ENCODE peak calls at places on chromosomes 4 and X, in nine cellular contexts. F, I, T, E, L, D, Z, Q and G are unnamed samples. For H3K9me3, the result is how much of the 10 kb centered on the place peaks cover.

GRCh38 chr4:75831856-75832405 is 70.3 kb downstream of the PPEF2 start:
- DNase-seq in Q (no peak), T (no peak), Z (no peak), L (no peak), F (no peak), E (no peak), I (peak), D (no peak), G (no peak)

GRCh38 chr4:176319237-176319703 is 496 bp upstream of the SPCS3 start:
- DNase-seq in Q (no peak), D (no peak), E (no peak), F (no peak), T (no peak), I (no peak), L (no peak), Z (no peak), G (no peak)

GRCh38 chr4:40992472-40993298 is 221.7 kb downstream of the APBB2 start:
- DNase-seq in F (peak), I (no peak), E (no peak), Z (peak), L (peak), Q (no peak), D (peak), T (no peak), G (no peak)

GRCh38 chr4:1080961-1081688 is 32.2 kb downstream of the RNF212 start:
- DNase-seq in T (no peak), D (no peak), E (no peak), Z (no peak), I (peak), L (peak), F (peak), Q (no peak), G (no peak)

GRCh38 chrX:109274806-109275205 is 207.1 kb downstream of the GUCY2F start:
- DNase-seq in E (no peak), I (no peak), L (no peak), T (no peak), D (no peak), Z (no peak), Q (no peak), F (no peak), G (no peak)

GRCh38 chr4:82017680-82018079 is 356.1 kb downstream of the HNRNPD start:
- DNase-seq in D (peak), Z (no peak), L (peak), E (no peak), Q (no peak), F (peak), T (no peak), I (no peak), G (no peak)

GRCh38 chr4:134018845-134019244 is 182.7 kb downstream of the PABPC4L start:
- DNase-seq in F (no peak), Q (no peak), Z (no peak), D (no peak), T (no peak), I (no peak), L (peak), E (no peak), G (no peak)

GRCh38 chrX:119155416-119156035 is 27.9 kb upstream of the KIAA1210 start:
- DNase-seq in Q (peak), L (peak), I (no peak), T (no peak), Z (no peak), E (no peak), F (peak), D (no peak), G (no peak)

GRCh38 chr4:68490826-68491457 is 43.7 kb downstream of the TMPRSS11E start:
- DNase-seq in T (no peak), L (no peak), Z (no peak), I (no peak), Q (no peak), E (no peak), F (peak), D (no peak), G (no peak)

GRCh38 chrX:42902513-42902912 is 124.5 kb upstream of the PPP1R2C start:
- DNase-seq in F (no peak), I (no peak), D (no peak), T (no peak), Z (no peak), L (no peak), E (no peak), Q (no peak), G (no peak)

GRCh38 chr4:54320826-54321320 is 91.8 kb downstream of the PDGFRA start:
- DNase-seq in F (no peak), T (no peak), E (no peak), D (no peak), I (no peak), Z (no peak), Q (no peak), L (no peak), G (no peak)

GRCh38 chr4:107828315-107828714 is 3.6 kb downstream of the SGMS2 start:
- DNase-seq in Z (no peak), D (no peak), Q (no peak), E (no peak), L (no peak), F (no peak), I (no peak), T (no peak), G (no peak)

GRCh38 chr4:186191266-186192067 is at the start of gene CYP4V2:
- DNase-seq in F (peak), I (peak), Q (peak), Z (peak), T (peak), E (peak), D (peak), L (peak), G (peak)

GRCh38 chr4:40831462-40831861 is 81.7 kb downstream of the NSUN7 start:
- DNase-seq in Q (no peak), E (no peak), I (no peak), T (no peak), F (no peak), D (no peak), Z (no peak), L (no peak), G (no peak)

GRCh38 chr4:184510431-184510830 is 36.1 kb upstream of the IRF2 start:
- DNase-seq in F (no peak), E (no peak), T (no peak), I (no peak), Q (no peak), L (no peak), D (no peak), Z (no peak), G (no peak)

GRCh38 chrX:135556055-135556454 is 35.6 kb downstream of the INTS6L start:
- DNase-seq in E (no peak), L (no peak), Z (no peak), F (no peak), I (no peak), T (no peak), Q (no peak), D (peak), G (no peak)

GRCh38 chr4:73721419-73721818 is 18.9 kb upstream of the CXCL8 start:
- DNase-seq in I (no peak), D (no peak), E (no peak), Z (no peak), T (no peak), L (peak), F (peak), Q (no peak), G (no peak)

GRCh38 chr4:41307633-41308032 is 50.9 kb downstream of the UCHL1 start:
- DNase-seq in L (no peak), F (peak), Z (no peak), D (no peak), Q (no peak), E (no peak), I (no peak), T (no peak), G (no peak)

GRCh38 chr4:103292373-103292772 is 94.2 kb upstream of the CENPE start:
- DNase-seq in E (no peak), T (no peak), L (no peak), Z (no peak), Q (no peak), I (no peak), F (no peak), D (no peak), G (no peak)

GRCh38 chrX:139091878-139092277 is 380.4 kb upstream of the FGF13 start:
- DNase-seq in L (no peak), D (no peak), I (no peak), F (no peak), Q (no peak), T (no peak), Z (no peak), E (no peak), G (no peak)

DNA sequence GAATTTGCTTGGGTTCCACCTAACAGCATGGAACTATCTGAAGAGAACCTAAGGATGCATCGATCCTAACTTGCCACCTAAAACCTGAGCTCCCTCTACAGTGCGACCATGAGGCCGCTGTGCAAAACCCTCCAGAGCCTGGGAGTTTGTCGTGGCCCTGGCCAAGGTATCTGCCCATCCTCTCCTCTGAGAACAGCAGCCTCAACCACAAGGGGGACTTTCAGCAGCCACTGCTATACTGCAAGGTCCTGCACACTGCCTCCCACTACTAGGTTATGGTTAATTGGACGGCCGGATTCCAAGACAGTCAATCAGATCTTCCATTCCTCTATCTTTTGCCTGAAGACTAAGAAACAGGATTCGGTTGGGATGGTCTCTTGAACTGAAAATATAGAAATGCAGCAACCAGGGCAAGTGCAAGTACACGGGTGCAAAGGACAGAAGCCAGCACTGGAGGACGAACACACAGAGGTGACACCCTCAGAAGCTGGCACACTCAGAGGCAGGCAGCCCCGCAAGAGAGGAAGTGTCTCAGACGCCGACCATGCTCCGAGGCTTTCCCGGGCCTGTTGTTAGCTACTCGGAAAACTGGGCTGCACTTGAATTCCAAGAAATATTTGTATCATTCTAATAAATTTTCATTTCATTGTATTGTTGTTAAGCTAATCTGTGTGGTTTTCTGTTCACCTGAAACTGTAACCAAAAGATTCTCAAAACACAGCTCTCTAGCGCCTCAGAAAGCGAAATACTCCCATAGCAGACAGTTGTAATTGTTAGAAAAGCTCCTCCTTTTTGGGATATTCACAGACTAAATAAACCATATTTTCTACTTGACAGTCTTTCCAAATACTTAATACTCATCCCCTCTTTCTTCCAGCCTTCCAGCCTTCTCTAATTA is 63.3 kb downstream of the AFAP1 start:
- DNase-seq in Z (no peak), T (peak), F (peak), Q (peak), E (peak), D (no peak), I (peak), L (peak), G (no peak)
- TF ChIP-seq CTCF in Z (no peak), T (no peak), F (peak), Q (peak), E (peak), D (peak), I (peak), L (peak), G (no peak)

DNA sequence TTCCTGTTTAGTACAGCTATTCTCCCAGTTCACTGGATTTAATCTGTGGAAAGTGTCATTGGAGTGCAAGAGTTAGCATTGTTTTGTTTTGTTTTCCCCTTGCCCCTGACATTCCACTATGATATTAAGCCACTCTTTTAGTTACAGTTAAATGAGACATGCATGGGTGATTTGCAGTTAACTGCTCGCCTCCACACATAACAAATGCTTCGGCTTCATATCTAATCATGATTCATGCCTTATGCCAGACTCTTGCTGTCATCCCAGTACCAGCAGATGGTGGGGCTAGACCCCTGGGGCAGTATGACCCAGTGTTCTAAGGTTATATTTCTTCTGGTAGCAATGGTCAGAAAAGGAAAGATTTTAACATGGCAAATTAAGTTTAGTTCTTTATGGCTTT is 80.1 kb downstream of the RAP1GDS1 start:
- DNase-seq in Q (no peak), D (peak), L (peak), T (no peak), F (peak), I (no peak), Z (no peak), E (no peak), G (no peak)
- H3K27ac ChIP-seq in Q (no peak), D (no peak), L (no peak), T (no peak), F (no peak), I (no peak), Z (no peak), E (no peak), G (no peak)

GRCh38 chr4:110618091-110619000 is 4.5 kb downstream of the PITX2 start:
- DNase-seq in Z (no peak), Q (no peak), E (no peak), T (no peak), I (peak), L (no peak), F (no peak), D (no peak), G (no peak)

GRCh38 chr4:110619001-110619350 is 3.9 kb downstream of the PITX2 start:
- DNase-seq in E (no peak), I (no peak), Z (no peak), Q (no peak), L (no peak), D (no peak), T (no peak), F (no peak), G (no peak)

GRCh38 chr4:110620352-110621327 is 2.2 kb downstream of the PITX2 start:
- DNase-seq in L (no peak), D (peak), Q (no peak), T (no peak), F (peak), I (peak), Z (no peak), E (no peak), G (no peak)

GRCh38 chr4:110621328-110621812 is 1.5 kb downstream of the PITX2 start:
- DNase-seq in L (no peak), E (no peak), Z (no peak), T (no peak), Q (no peak), F (no peak), I (no peak), D (peak), G (no peak)

DNA sequence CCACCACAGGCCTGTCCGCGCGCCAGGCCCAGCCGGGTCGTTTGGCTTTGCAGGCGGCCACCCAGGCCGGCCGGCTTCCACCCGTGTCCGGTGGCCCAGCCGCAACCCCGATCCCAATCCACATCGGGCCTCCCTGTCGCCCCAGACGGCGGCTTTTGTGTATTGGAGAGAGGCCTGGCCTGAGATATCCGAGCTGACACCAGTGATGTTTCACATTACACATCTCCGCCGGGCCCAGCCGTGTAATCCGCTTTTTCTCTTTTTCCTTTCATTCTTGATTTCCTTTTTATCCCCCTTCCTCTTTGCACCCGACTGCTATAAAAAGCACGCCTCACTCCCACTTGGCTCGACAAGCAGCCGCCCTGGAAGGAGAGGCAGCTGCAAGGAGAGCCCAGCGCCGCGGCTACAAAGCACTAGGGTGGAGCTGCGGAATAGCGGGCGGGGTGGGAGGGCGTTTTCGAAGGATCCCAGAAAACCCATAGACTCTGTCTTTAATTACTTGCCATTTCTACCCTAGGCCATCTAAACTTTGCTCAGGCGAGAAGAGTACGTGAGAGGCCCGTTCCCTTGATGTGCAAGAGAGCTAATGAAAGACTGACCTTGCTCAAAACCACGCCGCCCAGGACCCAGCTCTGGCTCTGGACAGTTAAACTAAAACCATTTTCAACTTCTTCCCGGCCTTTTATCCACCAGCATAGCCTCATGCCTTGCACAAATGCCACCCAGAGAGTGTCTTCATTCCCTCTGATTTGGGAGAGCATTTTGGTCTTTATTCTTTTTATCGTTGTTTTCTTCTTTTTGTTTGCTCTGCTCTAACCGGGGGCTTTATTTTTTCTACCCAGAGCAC is 3.3 kb downstream of the PITX2 start:
- DNase-seq in Z (no peak), L (no peak), F (no peak), I (peak), E (no peak), Q (no peak), T (no peak), D (no peak), G (no peak)
- H3K9me3 ChIP-seq in Z (under half), L (under half), F (under half), I (under half), E (under half), Q (under half), T (under half), D (under half), G (under half)

GRCh38 chrX:34578237-34578636 is 78.8 kb downstream of the TMEM47 start:
- DNase-seq in E (no peak), I (no peak), F (peak), L (peak), Q (no peak), T (no peak), Z (no peak), D (peak), G (no peak)
- TF ChIP-seq CTCF in E (no peak), I (peak), F (peak), L (peak), Q (peak), T (no peak), Z (no peak), D (peak), G (peak)

DNA sequence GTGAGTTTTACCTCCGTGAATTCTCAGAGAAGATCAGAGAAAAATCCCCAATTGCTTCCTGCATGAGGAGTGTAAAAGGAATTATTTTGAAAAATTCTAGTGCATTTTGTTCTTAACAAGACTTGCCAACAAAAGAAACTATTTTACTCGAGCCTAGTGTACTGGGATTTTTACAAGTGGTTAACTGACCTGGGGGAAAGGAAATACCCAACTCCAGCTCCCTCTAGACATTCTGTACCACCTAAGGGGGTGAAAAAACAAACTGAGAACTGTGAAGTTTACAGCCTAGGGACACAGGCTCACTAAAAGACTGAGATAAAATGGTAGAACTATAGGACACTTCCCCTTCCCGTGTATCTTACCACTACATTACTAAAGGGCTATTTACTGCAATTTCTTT is 2.6 kb upstream of the ADH5 start:
- DNase-seq in I (no peak), D (no peak), Q (no peak), E (no peak), Z (no peak), T (no peak), L (no peak), F (no peak), G (no peak)
- H3K27ac ChIP-seq in I (no peak), D (no peak), Q (peak), E (no peak), Z (no peak), T (no peak), L (peak), F (peak), G (no peak)

DNA sequence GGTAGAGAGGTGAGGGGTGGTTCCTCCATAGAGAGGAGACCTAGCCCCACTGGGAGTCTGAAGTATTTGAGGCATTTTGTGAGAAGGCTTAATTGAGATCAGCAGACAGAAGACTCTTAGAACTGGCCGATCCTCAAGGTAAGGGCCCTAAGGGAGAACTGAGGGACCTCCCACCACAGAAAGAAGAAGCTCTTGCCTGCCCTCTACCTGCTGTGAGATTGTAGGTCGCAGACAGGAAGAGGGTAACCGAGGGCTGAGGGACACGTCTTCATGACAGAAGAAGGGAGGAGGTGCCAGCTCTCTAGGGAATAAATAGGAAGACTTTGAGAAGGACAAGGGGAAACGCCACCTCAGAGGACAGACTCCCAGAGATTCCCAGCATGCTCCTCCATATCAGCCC is 24.1 kb upstream of the MAGEC1 start:
- DNase-seq in Z (no peak), F (no peak), E (no peak), T (no peak), Q (no peak), I (no peak), L (no peak), D (no peak), G (no peak)
- H3K9me3 ChIP-seq in Z (under half), F (under half), E (under half), T (under half), Q (under half), I (under half), L (under half), D (under half), G (under half)

GRCh38 chr4:148704291-148704690 is 262.1 kb upstream of the NR3C2 start:
- DNase-seq in L (no peak), F (no peak), Z (no peak), D (no peak), T (no peak), E (no peak), Q (no peak), I (no peak), G (no peak)
- TF ChIP-seq CTCF in L (no peak), F (no peak), Z (no peak), D (peak), T (no peak), E (no peak), Q (no peak), I (peak), G (no peak)